ENCODE peak calls at places on chromosomes 7 and 10, in seven cellular contexts. One of them, this sample, is unnamed. For H3K9me3, the result is how much of the 10 kb centered on the place peaks cover.

GRCh38 chr7:30848121-30848855 is 63.4 kb upstream of the AQP1 start:
- DNase-seq in colonic mucosa: no peak
- DNase-seq in body of pancreas: no peak
- DNase-seq in CD8-positive, alpha-beta T cell: no peak
- DNase-seq in IMR-90: no peak
- DNase-seq in heart left ventricle: no peak
- DNase-seq in PC-9: no peak
- DNase-seq in this sample: no peak

GRCh38 chr10:118204292-118204943 is 137.7 kb downstream of the FAM204A start:
- DNase-seq in colonic mucosa: no peak
- DNase-seq in body of pancreas: no peak
- DNase-seq in CD8-positive, alpha-beta T cell: no peak
- DNase-seq in IMR-90: no peak
- DNase-seq in heart left ventricle: no peak
- DNase-seq in PC-9: no peak
- DNase-seq in this sample: no peak

GRCh38 chr7:138238734-138239133 is 162.5 kb downstream of the AKR1D1 start:
- DNase-seq in colonic mucosa: no peak
- DNase-seq in body of pancreas: no peak
- DNase-seq in CD8-positive, alpha-beta T cell: no peak
- DNase-seq in IMR-90: no peak
- DNase-seq in heart left ventricle: no peak
- DNase-seq in PC-9: no peak
- DNase-seq in this sample: no peak

GRCh38 chr7:20158684-20159083 is 58.5 kb downstream of the MACC1 start:
- DNase-seq in colonic mucosa: no peak
- DNase-seq in body of pancreas: no peak
- DNase-seq in CD8-positive, alpha-beta T cell: no peak
- DNase-seq in IMR-90: peak
- DNase-seq in heart left ventricle: no peak
- DNase-seq in PC-9: no peak
- DNase-seq in this sample: no peak

GRCh38 chr7:151673216-151673615 is 153.5 kb upstream of the RHEB start:
- DNase-seq in colonic mucosa: no peak
- DNase-seq in body of pancreas: peak
- DNase-seq in CD8-positive, alpha-beta T cell: no peak
- DNase-seq in IMR-90: no peak
- DNase-seq in heart left ventricle: no peak
- DNase-seq in PC-9: no peak
- DNase-seq in this sample: no peak

GRCh38 chr7:99504281-99504602 is 220 bp upstream of the ZKSCAN5 start:
- DNase-seq in colonic mucosa: no peak
- DNase-seq in body of pancreas: no peak
- DNase-seq in CD8-positive, alpha-beta T cell: no peak
- DNase-seq in IMR-90: no peak
- DNase-seq in heart left ventricle: no peak
- DNase-seq in PC-9: peak
- DNase-seq in this sample: no peak

GRCh38 chr7:82044497-82045080 is 274.7 kb upstream of the HGF start:
- DNase-seq in colonic mucosa: peak
- DNase-seq in body of pancreas: peak
- DNase-seq in CD8-positive, alpha-beta T cell: no peak
- DNase-seq in IMR-90: peak
- DNase-seq in heart left ventricle: no peak
- DNase-seq in PC-9: no peak
- DNase-seq in this sample: no peak

GRCh38 chr10:89327803-89328441 is at the start of gene IFIT3:
- DNase-seq in colonic mucosa: peak
- DNase-seq in body of pancreas: peak
- DNase-seq in CD8-positive, alpha-beta T cell: no peak
- DNase-seq in IMR-90: peak
- DNase-seq in heart left ventricle: no peak
- DNase-seq in PC-9: peak
- DNase-seq in this sample: peak

GRCh38 chr10:75095631-75096030 is 15.8 kb upstream of the SAMD8 start:
- DNase-seq in colonic mucosa: no peak
- DNase-seq in body of pancreas: no peak
- DNase-seq in CD8-positive, alpha-beta T cell: no peak
- DNase-seq in IMR-90: no peak
- DNase-seq in heart left ventricle: no peak
- DNase-seq in PC-9: no peak
- DNase-seq in this sample: no peak

GRCh38 chr7:157903296-157903695 is 566.5 kb downstream of the DNAJB6 start:
- DNase-seq in colonic mucosa: no peak
- DNase-seq in body of pancreas: no peak
- DNase-seq in CD8-positive, alpha-beta T cell: no peak
- DNase-seq in IMR-90: no peak
- DNase-seq in heart left ventricle: no peak
- DNase-seq in PC-9: no peak
- DNase-seq in this sample: no peak

GRCh38 chr7:36563706-36564325 is 160.5 kb downstream of the AOAH start:
- DNase-seq in colonic mucosa: no peak
- DNase-seq in body of pancreas: no peak
- DNase-seq in CD8-positive, alpha-beta T cell: no peak
- DNase-seq in IMR-90: peak
- DNase-seq in heart left ventricle: no peak
- DNase-seq in PC-9: no peak
- DNase-seq in this sample: no peak

GRCh38 chr7:71303566-71303965 is 171.6 kb downstream of the GALNT17 start:
- DNase-seq in colonic mucosa: no peak
- DNase-seq in body of pancreas: no peak
- DNase-seq in CD8-positive, alpha-beta T cell: no peak
- DNase-seq in IMR-90: no peak
- DNase-seq in heart left ventricle: no peak
- DNase-seq in PC-9: no peak
- DNase-seq in this sample: no peak

GRCh38 chr10:88693392-88694020 is 12.5 kb upstream of the LIPK start:
- DNase-seq in colonic mucosa: no peak
- DNase-seq in body of pancreas: no peak
- DNase-seq in CD8-positive, alpha-beta T cell: no peak
- DNase-seq in IMR-90: no peak
- DNase-seq in heart left ventricle: no peak
- DNase-seq in PC-9: no peak
- DNase-seq in this sample: no peak

GRCh38 chr10:12667006-12667405 is 317.7 kb downstream of the CAMK1D start:
- DNase-seq in colonic mucosa: no peak
- DNase-seq in body of pancreas: no peak
- DNase-seq in CD8-positive, alpha-beta T cell: no peak
- DNase-seq in IMR-90: no peak
- DNase-seq in heart left ventricle: no peak
- DNase-seq in PC-9: no peak
- DNase-seq in this sample: no peak

DNA sequence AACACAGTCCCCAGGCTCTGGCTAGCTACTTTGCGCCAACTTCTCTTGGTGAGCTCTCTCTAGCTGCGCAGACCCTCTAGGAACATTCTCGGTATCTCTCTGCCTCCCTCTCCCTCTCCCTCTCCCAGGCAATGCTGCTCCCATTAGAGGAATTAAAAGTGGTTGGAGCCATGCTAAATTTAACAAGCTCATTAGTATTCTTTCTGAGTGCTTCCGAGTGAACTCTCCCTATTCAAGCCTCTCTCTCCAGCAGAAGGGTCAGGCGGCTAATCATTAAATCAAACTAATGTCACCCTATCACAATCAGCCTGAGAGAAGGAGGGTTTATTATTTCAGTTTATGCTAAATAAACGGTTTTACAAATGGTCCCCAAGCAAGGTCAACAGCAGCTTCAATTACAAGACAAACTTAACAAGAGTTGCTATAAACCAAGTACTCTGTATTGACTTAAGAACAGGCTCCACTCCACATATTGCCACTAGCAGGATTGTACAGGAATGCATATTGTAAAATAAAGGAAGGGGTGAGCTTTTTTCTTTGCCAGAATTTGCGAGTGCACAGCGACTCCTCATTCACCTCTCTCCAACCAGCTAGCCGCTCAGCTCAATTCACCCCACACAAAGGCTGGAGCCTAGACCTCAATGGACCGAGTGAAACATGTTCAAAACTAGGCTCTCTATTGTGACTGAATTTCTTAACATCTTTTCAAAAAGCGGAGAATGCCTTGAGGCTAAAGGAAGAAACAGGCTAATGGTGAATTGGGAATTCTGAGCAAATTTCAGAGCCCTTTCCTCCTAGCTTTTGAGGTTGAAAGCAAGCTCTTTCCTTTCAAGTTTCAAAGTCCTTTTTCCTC is 84.4 kb downstream of the GLI3 start:
- DNase-seq in colonic mucosa: no peak
- DNase-seq in body of pancreas: no peak
- DNase-seq in CD8-positive, alpha-beta T cell: no peak
- DNase-seq in IMR-90: no peak
- DNase-seq in heart left ventricle: no peak
- DNase-seq in PC-9: no peak
- DNase-seq in this sample: no peak
- H3K4me3 ChIP-seq in colonic mucosa: no peak
- H3K4me3 ChIP-seq in body of pancreas: no peak
- H3K4me3 ChIP-seq in CD8-positive, alpha-beta T cell: no peak
- H3K4me3 ChIP-seq in IMR-90: no peak
- H3K4me3 ChIP-seq in heart left ventricle: no peak
- H3K4me3 ChIP-seq in PC-9: no peak
- H3K4me3 ChIP-seq in this sample: no peak

DNA sequence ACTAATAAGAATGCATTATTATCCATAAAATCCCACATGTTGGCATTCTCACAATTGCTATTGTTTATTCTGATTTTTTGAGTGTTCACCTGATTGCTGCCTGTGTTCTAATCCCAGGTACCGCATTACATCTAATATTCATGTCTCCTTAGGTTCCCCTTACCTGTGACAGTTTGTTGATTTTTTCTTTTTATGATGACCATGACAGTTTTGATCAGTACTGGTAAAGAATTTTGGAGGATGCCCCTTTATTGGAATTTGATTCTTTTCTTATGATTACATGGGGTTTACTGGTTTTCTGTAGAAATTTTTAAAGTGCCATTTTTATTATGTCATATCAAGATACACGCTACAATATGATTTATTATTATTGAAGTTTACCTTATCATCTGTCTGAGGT is 1091.1 kb downstream of the NRG3 start:
- DNase-seq in colonic mucosa: no peak
- DNase-seq in body of pancreas: no peak
- DNase-seq in CD8-positive, alpha-beta T cell: no peak
- DNase-seq in IMR-90: no peak
- DNase-seq in heart left ventricle: no peak
- DNase-seq in PC-9: no peak
- DNase-seq in this sample: no peak
- H3K9me3 ChIP-seq in colonic mucosa: under half
- H3K9me3 ChIP-seq in body of pancreas: under half
- H3K9me3 ChIP-seq in CD8-positive, alpha-beta T cell: under half
- H3K9me3 ChIP-seq in IMR-90: under half
- H3K9me3 ChIP-seq in heart left ventricle: under half
- H3K9me3 ChIP-seq in PC-9: under half
- H3K9me3 ChIP-seq in this sample: under half

GRCh38 chr10:32211046-32211363 is 136.0 kb downstream of the EPC1 start:
- DNase-seq in colonic mucosa: no peak
- DNase-seq in body of pancreas: no peak
- DNase-seq in CD8-positive, alpha-beta T cell: no peak
- DNase-seq in IMR-90: no peak
- DNase-seq in heart left ventricle: no peak
- DNase-seq in PC-9: no peak
- DNase-seq in this sample: no peak
- TF ChIP-seq CTCF in colonic mucosa: no peak
- TF ChIP-seq CTCF in body of pancreas: no peak
- TF ChIP-seq CTCF in CD8-positive, alpha-beta T cell: no peak
- TF ChIP-seq CTCF in IMR-90: no peak
- TF ChIP-seq CTCF in heart left ventricle: no peak
- TF ChIP-seq CTCF in PC-9: no peak
- TF ChIP-seq CTCF in this sample: no peak

DNA sequence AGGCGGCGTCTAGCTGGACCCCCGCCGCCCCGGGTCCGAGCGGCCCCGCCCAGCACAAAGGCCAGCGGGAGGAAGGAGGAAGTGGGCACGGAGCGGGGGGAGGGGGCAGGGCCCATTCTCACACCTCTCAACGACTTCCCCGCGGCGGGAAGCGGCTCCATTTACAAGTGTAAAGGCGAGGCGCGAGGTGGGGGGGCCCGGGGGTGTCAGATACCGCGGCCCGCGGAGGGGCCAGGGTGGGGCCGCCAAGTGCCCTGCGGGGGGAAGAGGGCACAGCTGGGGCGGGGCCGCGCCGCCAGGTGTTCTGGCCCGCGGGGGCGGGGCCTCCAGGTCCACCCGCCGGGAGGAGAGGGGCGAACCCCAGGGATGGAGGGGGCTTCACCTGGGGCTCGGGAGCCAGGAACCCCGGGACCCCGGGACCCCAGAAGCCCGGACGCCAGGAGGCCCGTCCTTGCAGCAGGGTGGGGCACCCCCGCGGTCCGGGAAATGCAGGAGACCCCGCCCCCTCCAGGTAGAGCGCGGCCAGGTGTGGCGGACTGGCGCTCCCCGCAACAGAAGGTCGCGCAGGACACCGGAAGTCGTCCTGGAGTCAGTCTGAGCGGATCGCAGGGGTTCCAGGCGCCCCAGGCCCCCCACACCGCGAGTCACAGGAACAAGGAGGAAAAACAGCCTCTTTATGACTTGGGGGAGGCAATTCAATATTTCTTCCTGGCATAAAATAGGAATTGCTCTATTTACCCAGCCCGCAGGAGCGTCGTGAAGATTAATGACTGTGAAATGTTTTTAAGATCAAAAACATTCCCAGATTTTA is 8.3 kb downstream of the CTBP2 start:
- DNase-seq in colonic mucosa: peak
- DNase-seq in body of pancreas: peak
- DNase-seq in CD8-positive, alpha-beta T cell: no peak
- DNase-seq in IMR-90: no peak
- DNase-seq in heart left ventricle: no peak
- DNase-seq in PC-9: no peak
- DNase-seq in this sample: peak
- H3K4me3 ChIP-seq in colonic mucosa: peak
- H3K4me3 ChIP-seq in body of pancreas: no peak
- H3K4me3 ChIP-seq in CD8-positive, alpha-beta T cell: no peak
- H3K4me3 ChIP-seq in IMR-90: no peak
- H3K4me3 ChIP-seq in heart left ventricle: no peak
- H3K4me3 ChIP-seq in PC-9: no peak
- H3K4me3 ChIP-seq in this sample: peak

GRCh38 chr7:54253036-54253373 is 289.2 kb upstream of the VSTM2A start:
- DNase-seq in colonic mucosa: no peak
- DNase-seq in body of pancreas: no peak
- DNase-seq in CD8-positive, alpha-beta T cell: no peak
- DNase-seq in IMR-90: no peak
- DNase-seq in heart left ventricle: no peak
- DNase-seq in PC-9: no peak
- DNase-seq in this sample: no peak
- H3K9me3 ChIP-seq in colonic mucosa: under half
- H3K9me3 ChIP-seq in body of pancreas: under half
- H3K9me3 ChIP-seq in CD8-positive, alpha-beta T cell: under half
- H3K9me3 ChIP-seq in IMR-90: under half
- H3K9me3 ChIP-seq in heart left ventricle: under half
- H3K9me3 ChIP-seq in PC-9: under half
- H3K9me3 ChIP-seq in this sample: under half

DNA sequence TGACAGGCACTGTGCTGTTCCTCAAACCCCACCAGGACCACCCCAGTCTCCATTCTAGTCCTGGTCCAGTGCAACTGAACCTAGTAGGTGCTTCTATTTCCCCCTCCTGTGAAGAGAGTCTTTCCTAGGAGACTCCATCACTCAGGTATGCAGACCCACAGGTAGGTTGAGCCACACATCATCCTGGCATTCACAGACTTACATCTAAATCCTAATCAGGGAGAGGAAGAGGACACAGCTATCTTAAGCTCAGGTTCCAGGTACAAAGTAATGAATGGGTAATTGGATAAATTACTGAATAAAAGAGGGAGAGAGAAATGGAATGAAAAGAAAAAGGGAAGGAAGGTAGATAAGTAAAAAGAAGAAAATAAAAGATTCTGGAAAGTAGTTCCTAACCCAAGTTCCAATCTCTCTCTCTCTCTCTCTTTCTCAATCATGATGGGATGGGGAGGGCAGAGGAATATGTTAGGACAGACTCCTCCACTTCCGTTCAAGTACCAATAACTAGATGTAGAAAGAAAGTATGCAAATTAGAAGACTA is 139.8 kb upstream of the NAMPT start:
- DNase-seq in colonic mucosa: no peak
- DNase-seq in body of pancreas: no peak
- DNase-seq in CD8-positive, alpha-beta T cell: no peak
- DNase-seq in IMR-90: no peak
- DNase-seq in heart left ventricle: no peak
- DNase-seq in PC-9: peak
- DNase-seq in this sample: no peak
- TF ChIP-seq CTCF in colonic mucosa: no peak
- TF ChIP-seq CTCF in body of pancreas: no peak
- TF ChIP-seq CTCF in CD8-positive, alpha-beta T cell: no peak
- TF ChIP-seq CTCF in IMR-90: no peak
- TF ChIP-seq CTCF in heart left ventricle: no peak
- TF ChIP-seq CTCF in PC-9: no peak
- TF ChIP-seq CTCF in this sample: no peak

This sample was measured in lower lobe of right lung.